ENCODE peak calls at places on chromosomes 1 and 21, in eight cellular contexts. One of them, this sample, is unnamed.

GRCh38 chr1:12604114-12604874 is 13.7 kb downstream of the DHRS3 start:
- DNase-seq in IMR-90: peak; percentile 99
- DNase-seq in upper lobe of left lung: no peak
- DNase-seq in mesenchymal stem cell: peak; percentile 97
- DNase-seq in left lung: no peak
- DNase-seq in heart left ventricle: peak; percentile 74
- DNase-seq in mucosa of descending colon: no peak
- DNase-seq in psoas muscle: no peak
- DNase-seq in this sample: no peak

GRCh38 chr1:62621907-62622306 is 24.6 kb downstream of the ANGPTL3 start:
- DNase-seq in IMR-90: peak; percentile 95
- DNase-seq in upper lobe of left lung: no peak
- DNase-seq in mesenchymal stem cell: peak; percentile 97
- DNase-seq in left lung: no peak
- DNase-seq in heart left ventricle: no peak
- DNase-seq in mucosa of descending colon: no peak
- DNase-seq in psoas muscle: no peak
- DNase-seq in this sample: no peak

GRCh38 chr1:145885738-145886287 is at the start of gene ANKRD35:
- DNase-seq in IMR-90: peak; percentile 34
- DNase-seq in upper lobe of left lung: peak; percentile 95
- DNase-seq in mesenchymal stem cell: peak; percentile 74
- DNase-seq in left lung: peak; percentile 98
- DNase-seq in heart left ventricle: peak; percentile 85
- DNase-seq in mucosa of descending colon: peak; percentile 89
- DNase-seq in psoas muscle: peak; percentile 92
- DNase-seq in this sample: peak; percentile 95

GRCh38 chr1:205344010-205344808 is 12.5 kb downstream of the KLHDC8A start:
- DNase-seq in IMR-90: no peak
- DNase-seq in upper lobe of left lung: peak; percentile 86
- DNase-seq in mesenchymal stem cell: peak; percentile 30
- DNase-seq in left lung: peak; percentile 81
- DNase-seq in heart left ventricle: no peak
- DNase-seq in mucosa of descending colon: no peak
- DNase-seq in psoas muscle: peak; percentile 54
- DNase-seq in this sample: peak; percentile 79

GRCh38 chr21:28337319-28337718 is 655.4 kb downstream of the LTN1 start:
- DNase-seq in IMR-90: peak; percentile 78
- DNase-seq in upper lobe of left lung: no peak
- DNase-seq in mesenchymal stem cell: peak; percentile 75
- DNase-seq in left lung: no peak
- DNase-seq in heart left ventricle: no peak
- DNase-seq in mucosa of descending colon: no peak
- DNase-seq in psoas muscle: no peak
- DNase-seq in this sample: no peak

GRCh38 chr1:53944469-53945182 is 873 bp downstream of the IFT25 start:
- DNase-seq in IMR-90: no peak
- DNase-seq in upper lobe of left lung: peak; percentile 59
- DNase-seq in mesenchymal stem cell: peak; percentile 34
- DNase-seq in left lung: no peak
- DNase-seq in heart left ventricle: no peak
- DNase-seq in mucosa of descending colon: no peak
- DNase-seq in psoas muscle: no peak
- DNase-seq in this sample: peak; percentile 45

GRCh38 chr1:225737179-225737578 is 40.4 kb upstream of the SRP9 start:
- DNase-seq in IMR-90: no peak
- DNase-seq in upper lobe of left lung: no peak
- DNase-seq in mesenchymal stem cell: no peak
- DNase-seq in left lung: no peak
- DNase-seq in heart left ventricle: no peak
- DNase-seq in mucosa of descending colon: no peak
- DNase-seq in psoas muscle: no peak
- DNase-seq in this sample: no peak

GRCh38 chr1:246567258-246568235 is 1.3 kb downstream of the CNST start:
- DNase-seq in IMR-90: peak; percentile 87
- DNase-seq in upper lobe of left lung: no peak
- DNase-seq in mesenchymal stem cell: peak; percentile 89
- DNase-seq in left lung: no peak
- DNase-seq in heart left ventricle: no peak
- DNase-seq in mucosa of descending colon: no peak
- DNase-seq in psoas muscle: no peak
- DNase-seq in this sample: no peak

GRCh38 chr1:57422271-57423134 is 1.4 kb downstream of the DAB1 start:
- DNase-seq in IMR-90: peak; percentile 34
- DNase-seq in upper lobe of left lung: peak; percentile 73
- DNase-seq in mesenchymal stem cell: peak; percentile 32
- DNase-seq in left lung: peak; percentile 61
- DNase-seq in heart left ventricle: peak; percentile 7
- DNase-seq in mucosa of descending colon: no peak
- DNase-seq in psoas muscle: peak; percentile 46
- DNase-seq in this sample: no peak

GRCh38 chr1:92136316-92136715 is 56.2 kb downstream of the BTBD8 start:
- DNase-seq in IMR-90: peak; percentile 4
- DNase-seq in upper lobe of left lung: no peak
- DNase-seq in mesenchymal stem cell: no peak
- DNase-seq in left lung: no peak
- DNase-seq in heart left ventricle: no peak
- DNase-seq in mucosa of descending colon: no peak
- DNase-seq in psoas muscle: no peak
- DNase-seq in this sample: no peak

GRCh38 chr1:113875714-113876113 is 4.2 kb upstream of the PTPN22 start:
- DNase-seq in IMR-90: no peak
- DNase-seq in upper lobe of left lung: no peak
- DNase-seq in mesenchymal stem cell: no peak
- DNase-seq in left lung: no peak
- DNase-seq in heart left ventricle: no peak
- DNase-seq in mucosa of descending colon: no peak
- DNase-seq in psoas muscle: no peak
- DNase-seq in this sample: no peak
- H3K4me1 ChIP-seq in IMR-90: peaks cover 2% of the 10 kb centered on the region
- H3K4me1 ChIP-seq in upper lobe of left lung: peaks cover 8% of the 10 kb centered on the region
- H3K4me1 ChIP-seq in mesenchymal stem cell: peaks cover 3% of the 10 kb centered on the region
- H3K4me1 ChIP-seq in left lung: no peaks in the 10 kb centered on the region
- H3K4me1 ChIP-seq in heart left ventricle: no peaks in the 10 kb centered on the region
- H3K4me1 ChIP-seq in mucosa of descending colon: no peaks in the 10 kb centered on the region
- H3K4me1 ChIP-seq in psoas muscle: no peaks in the 10 kb centered on the region
- H3K4me1 ChIP-seq in this sample: no peaks in the 10 kb centered on the region

GRCh38 chr1:172476218-172476811 is 32.4 kb upstream of the PIGC start:
- DNase-seq in IMR-90: no peak
- DNase-seq in upper lobe of left lung: no peak
- DNase-seq in mesenchymal stem cell: no peak
- DNase-seq in left lung: no peak
- DNase-seq in heart left ventricle: no peak
- DNase-seq in mucosa of descending colon: no peak
- DNase-seq in psoas muscle: no peak
- DNase-seq in this sample: no peak

GRCh38 chr1:172473302-172473701 is 29.4 kb upstream of the PIGC start:
- DNase-seq in IMR-90: no peak
- DNase-seq in upper lobe of left lung: no peak
- DNase-seq in mesenchymal stem cell: no peak
- DNase-seq in left lung: no peak
- DNase-seq in heart left ventricle: no peak
- DNase-seq in mucosa of descending colon: no peak
- DNase-seq in psoas muscle: no peak
- DNase-seq in this sample: no peak

GRCh38 chr1:172472495-172472894 is 28.6 kb upstream of the PIGC start:
- DNase-seq in IMR-90: no peak
- DNase-seq in upper lobe of left lung: no peak
- DNase-seq in mesenchymal stem cell: no peak
- DNase-seq in left lung: no peak
- DNase-seq in heart left ventricle: no peak
- DNase-seq in mucosa of descending colon: no peak
- DNase-seq in psoas muscle: no peak
- DNase-seq in this sample: no peak

GRCh38 chr1:172477216-172477615 is 33.3 kb upstream of the PIGC start:
- DNase-seq in IMR-90: no peak
- DNase-seq in upper lobe of left lung: no peak
- DNase-seq in mesenchymal stem cell: no peak
- DNase-seq in left lung: no peak
- DNase-seq in heart left ventricle: no peak
- DNase-seq in mucosa of descending colon: no peak
- DNase-seq in psoas muscle: no peak
- DNase-seq in this sample: no peak

GRCh38 chr1:172473842-172474241 is 30.0 kb upstream of the PIGC start:
- DNase-seq in IMR-90: no peak
- DNase-seq in upper lobe of left lung: no peak
- DNase-seq in mesenchymal stem cell: no peak
- DNase-seq in left lung: no peak
- DNase-seq in heart left ventricle: no peak
- DNase-seq in mucosa of descending colon: no peak
- DNase-seq in psoas muscle: no peak
- DNase-seq in this sample: no peak
- H3K4me1 ChIP-seq in IMR-90: peaks cover 2% of the 10 kb centered on the region
- H3K4me1 ChIP-seq in upper lobe of left lung: peaks cover 11% of the 10 kb centered on the region
- H3K4me1 ChIP-seq in mesenchymal stem cell: peaks cover 3% of the 10 kb centered on the region
- H3K4me1 ChIP-seq in left lung: peaks cover 3% of the 10 kb centered on the region
- H3K4me1 ChIP-seq in heart left ventricle: no peaks in the 10 kb centered on the region
- H3K4me1 ChIP-seq in mucosa of descending colon: no peaks in the 10 kb centered on the region
- H3K4me1 ChIP-seq in psoas muscle: no peaks in the 10 kb centered on the region
- H3K4me1 ChIP-seq in this sample: no peaks in the 10 kb centered on the region

GRCh38 chr1:9634582-9634981 is 16.9 kb upstream of the PIK3CD start:
- DNase-seq in IMR-90: no peak
- DNase-seq in upper lobe of left lung: no peak
- DNase-seq in mesenchymal stem cell: no peak
- DNase-seq in left lung: no peak
- DNase-seq in heart left ventricle: no peak
- DNase-seq in mucosa of descending colon: no peak
- DNase-seq in psoas muscle: no peak
- DNase-seq in this sample: no peak
- H3K4me1 ChIP-seq in IMR-90: no peaks in the 10 kb centered on the region
- H3K4me1 ChIP-seq in upper lobe of left lung: peaks cover 7% of the 10 kb centered on the region
- H3K4me1 ChIP-seq in mesenchymal stem cell: no peaks in the 10 kb centered on the region
- H3K4me1 ChIP-seq in left lung: no peaks in the 10 kb centered on the region
- H3K4me1 ChIP-seq in heart left ventricle: no peaks in the 10 kb centered on the region
- H3K4me1 ChIP-seq in mucosa of descending colon: no peaks in the 10 kb centered on the region
- H3K4me1 ChIP-seq in psoas muscle: no peaks in the 10 kb centered on the region
- H3K4me1 ChIP-seq in this sample: no peaks in the 10 kb centered on the region

GRCh38 chr1:20184997-20185833 is 681 bp upstream of the UBXN10 start:
- DNase-seq in IMR-90: no peak
- DNase-seq in upper lobe of left lung: no peak
- DNase-seq in mesenchymal stem cell: peak; percentile 16
- DNase-seq in left lung: no peak
- DNase-seq in heart left ventricle: no peak
- DNase-seq in mucosa of descending colon: no peak
- DNase-seq in psoas muscle: no peak
- DNase-seq in this sample: no peak
- H3K4me1 ChIP-seq in IMR-90: no peaks in the 10 kb centered on the region
- H3K4me1 ChIP-seq in upper lobe of left lung: peaks cover 36% of the 10 kb centered on the region
- H3K4me1 ChIP-seq in mesenchymal stem cell: peaks cover 4% of the 10 kb centered on the region
- H3K4me1 ChIP-seq in left lung: peaks cover 13% of the 10 kb centered on the region
- H3K4me1 ChIP-seq in heart left ventricle: peaks cover 3% of the 10 kb centered on the region
- H3K4me1 ChIP-seq in mucosa of descending colon: peaks cover 22% of the 10 kb centered on the region
- H3K4me1 ChIP-seq in psoas muscle: no peaks in the 10 kb centered on the region
- H3K4me1 ChIP-seq in this sample: no peaks in the 10 kb centered on the region

GRCh38 chr1:2554621-2555387 is 1.4 kb upstream of the TNFRSF14 start:
- DNase-seq in IMR-90: no peak
- DNase-seq in upper lobe of left lung: peak; percentile 59
- DNase-seq in mesenchymal stem cell: no peak
- DNase-seq in left lung: peak; percentile 82
- DNase-seq in heart left ventricle: no peak
- DNase-seq in mucosa of descending colon: peak; percentile 80
- DNase-seq in psoas muscle: no peak
- DNase-seq in this sample: peak; percentile 64

GRCh38 chr1:2557146-2558029 is 1.2 kb downstream of the TNFRSF14 start:
- DNase-seq in IMR-90: no peak
- DNase-seq in upper lobe of left lung: peak; percentile 76
- DNase-seq in mesenchymal stem cell: no peak
- DNase-seq in left lung: peak; percentile 80
- DNase-seq in heart left ventricle: peak; percentile 30
- DNase-seq in mucosa of descending colon: peak; percentile 86
- DNase-seq in psoas muscle: no peak
- DNase-seq in this sample: no peak

GRCh38 chr1:2558030-2558400 is 1.8 kb downstream of the TNFRSF14 start:
- DNase-seq in IMR-90: no peak
- DNase-seq in upper lobe of left lung: no peak
- DNase-seq in mesenchymal stem cell: no peak
- DNase-seq in left lung: peak; percentile 61
- DNase-seq in heart left ventricle: no peak
- DNase-seq in mucosa of descending colon: no peak
- DNase-seq in psoas muscle: no peak
- DNase-seq in this sample: no peak

GRCh38 chr1:2555634-2556276 is 416 bp upstream of the TNFRSF14 start:
- DNase-seq in IMR-90: no peak
- DNase-seq in upper lobe of left lung: peak; percentile 91
- DNase-seq in mesenchymal stem cell: no peak
- DNase-seq in left lung: peak; percentile 95
- DNase-seq in heart left ventricle: peak; percentile 85
- DNase-seq in mucosa of descending colon: peak; percentile 95
- DNase-seq in psoas muscle: peak; percentile 87
- DNase-seq in this sample: peak; percentile 91

DNA sequence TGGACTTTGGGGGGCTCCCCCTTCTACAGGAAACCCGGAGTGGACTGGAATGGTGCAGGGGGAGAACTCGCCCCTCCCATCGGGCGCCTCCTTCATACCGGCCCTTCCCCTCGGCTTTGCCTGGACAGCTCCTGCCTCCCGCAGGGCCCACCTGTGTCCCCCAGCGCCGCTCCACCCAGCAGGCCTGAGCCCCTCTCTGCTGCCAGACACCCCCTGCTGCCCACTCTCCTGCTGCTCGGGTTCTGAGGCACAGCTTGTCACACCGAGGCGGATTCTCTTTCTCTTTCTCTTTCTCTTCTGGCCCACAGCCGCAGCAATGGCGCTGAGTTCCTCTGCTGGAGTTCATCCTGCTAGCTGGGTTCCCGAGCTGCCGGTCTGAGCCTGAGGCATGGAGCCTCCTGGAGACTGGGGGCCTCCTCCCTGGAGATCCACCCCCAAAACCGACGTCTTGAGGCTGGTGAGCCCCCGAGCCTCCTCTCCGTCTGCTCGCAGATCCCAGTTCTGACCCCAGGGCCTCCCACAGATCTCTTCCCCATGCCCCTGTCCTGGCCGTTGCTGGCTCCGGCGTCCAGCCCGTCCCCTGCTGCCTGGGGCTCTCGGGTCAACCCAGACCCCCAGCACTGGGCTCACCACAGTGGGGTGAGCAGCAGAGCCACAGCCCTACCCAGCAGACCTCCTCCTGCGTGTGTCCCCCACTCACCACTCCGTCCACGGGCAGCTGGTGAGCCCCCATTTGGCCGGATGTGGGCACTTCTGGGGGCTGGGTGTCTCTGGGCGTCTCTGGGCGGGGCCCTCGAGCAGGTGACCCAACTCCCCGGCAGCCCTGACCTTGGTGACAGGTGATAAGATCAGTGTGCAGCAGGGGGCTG is at the start of gene TNFRSF14:
- DNase-seq in IMR-90: peak; percentile 35
- DNase-seq in upper lobe of left lung: peak; percentile 84
- DNase-seq in mesenchymal stem cell: peak; percentile 53
- DNase-seq in left lung: peak; percentile 86
- DNase-seq in heart left ventricle: peak; percentile 61
- DNase-seq in mucosa of descending colon: peak; percentile 92
- DNase-seq in psoas muscle: peak; percentile 67
- DNase-seq in this sample: peak; percentile 75
- H3K4me1 ChIP-seq in IMR-90: no peaks in the 10 kb centered on the region
- H3K4me1 ChIP-seq in upper lobe of left lung: peaks cover 59% of the 10 kb centered on the region
- H3K4me1 ChIP-seq in mesenchymal stem cell: peaks cover 42% of the 10 kb centered on the region
- H3K4me1 ChIP-seq in left lung: peaks cover 12% of the 10 kb centered on the region
- H3K4me1 ChIP-seq in heart left ventricle: peaks cover 24% of the 10 kb centered on the region
- H3K4me1 ChIP-seq in mucosa of descending colon: peaks cover 42% of the 10 kb centered on the region
- H3K4me1 ChIP-seq in psoas muscle: no peaks in the 10 kb centered on the region
- H3K4me1 ChIP-seq in this sample: no peaks in the 10 kb centered on the region